ENCODE peak calls at places on chromosomes 2 and 18, in nine cellular contexts. One of them, this sample, is unnamed.

GRCh38 chr2:119826370-119826961 is 66.7 kb downstream of the PTPN4 start:
- DNase-seq in A549: peak
- DNase-seq in CD4-positive, alpha-beta memory T cell: no peak
- DNase-seq in EH: peak
- DNase-seq in kidney epithelial cell: no peak
- DNase-seq in B cell: peak
- DNase-seq in kidney glomerular epithelial cell: no peak
- DNase-seq in NCI-H345: peak
- DNase-seq in left ventricle myocardium inferior: no peak
- DNase-seq in this sample: no peak

GRCh38 chr2:201929627-201930026 is 104.0 kb upstream of the FZD7 start:
- DNase-seq in A549: no peak
- DNase-seq in B cell: no peak
- DNase-seq in EH: no peak
- DNase-seq in CD4-positive, alpha-beta memory T cell: no peak
- DNase-seq in left ventricle myocardium inferior: no peak
- DNase-seq in kidney glomerular epithelial cell: no peak
- DNase-seq in kidney epithelial cell: no peak
- DNase-seq in NCI-H345: peak
- DNase-seq in this sample: no peak

GRCh38 chr2:16117021-16117700 is 176.8 kb downstream of the MYCN start:
- DNase-seq in kidney epithelial cell: no peak
- DNase-seq in kidney glomerular epithelial cell: no peak
- DNase-seq in A549: no peak
- DNase-seq in B cell: no peak
- DNase-seq in left ventricle myocardium inferior: no peak
- DNase-seq in NCI-H345: no peak
- DNase-seq in EH: no peak
- DNase-seq in CD4-positive, alpha-beta memory T cell: no peak
- DNase-seq in this sample: no peak

GRCh38 chr2:203859030-203859854 is 8.3 kb upstream of the CTLA4 start:
- DNase-seq in kidney glomerular epithelial cell: no peak
- DNase-seq in NCI-H345: no peak
- DNase-seq in left ventricle myocardium inferior: no peak
- DNase-seq in kidney epithelial cell: no peak
- DNase-seq in EH: no peak
- DNase-seq in B cell: no peak
- DNase-seq in A549: no peak
- DNase-seq in CD4-positive, alpha-beta memory T cell: no peak
- DNase-seq in this sample: no peak

GRCh38 chr2:149040451-149040850 is 2.0 kb downstream of the LYPD6B start:
- DNase-seq in kidney epithelial cell: no peak
- DNase-seq in B cell: peak
- DNase-seq in kidney glomerular epithelial cell: no peak
- DNase-seq in EH: peak
- DNase-seq in NCI-H345: peak
- DNase-seq in left ventricle myocardium inferior: no peak
- DNase-seq in CD4-positive, alpha-beta memory T cell: no peak
- DNase-seq in A549: peak
- DNase-seq in this sample: no peak

GRCh38 chr2:15711126-15711860 is 119.6 kb downstream of the DDX1 start:
- DNase-seq in B cell: no peak
- DNase-seq in kidney epithelial cell: no peak
- DNase-seq in left ventricle myocardium inferior: no peak
- DNase-seq in EH: no peak
- DNase-seq in kidney glomerular epithelial cell: peak
- DNase-seq in A549: no peak
- DNase-seq in NCI-H345: no peak
- DNase-seq in CD4-positive, alpha-beta memory T cell: no peak
- DNase-seq in this sample: no peak

GRCh38 chr2:219001577-219002394 is 8.6 kb upstream of the CRYBA2 start:
- DNase-seq in NCI-H345: peak
- DNase-seq in left ventricle myocardium inferior: no peak
- DNase-seq in kidney epithelial cell: no peak
- DNase-seq in B cell: peak
- DNase-seq in kidney glomerular epithelial cell: no peak
- DNase-seq in CD4-positive, alpha-beta memory T cell: peak
- DNase-seq in A549: no peak
- DNase-seq in EH: no peak
- DNase-seq in this sample: no peak

GRCh38 chr2:133975135-133975534 is 278.7 kb upstream of the MGAT5 start:
- DNase-seq in NCI-H345: no peak
- DNase-seq in kidney glomerular epithelial cell: no peak
- DNase-seq in EH: no peak
- DNase-seq in kidney epithelial cell: no peak
- DNase-seq in left ventricle myocardium inferior: no peak
- DNase-seq in B cell: no peak
- DNase-seq in CD4-positive, alpha-beta memory T cell: no peak
- DNase-seq in A549: no peak
- DNase-seq in this sample: no peak

GRCh38 chr2:119683717-119684443 is 4.9 kb downstream of the TMEM177 start:
- DNase-seq in kidney glomerular epithelial cell: peak
- DNase-seq in left ventricle myocardium inferior: no peak
- DNase-seq in EH: peak
- DNase-seq in CD4-positive, alpha-beta memory T cell: no peak
- DNase-seq in A549: no peak
- DNase-seq in kidney epithelial cell: peak
- DNase-seq in B cell: no peak
- DNase-seq in NCI-H345: no peak
- DNase-seq in this sample: no peak

GRCh38 chr2:227503433-227504406 is 31.8 kb downstream of the AGFG1 start:
- DNase-seq in kidney epithelial cell: no peak
- DNase-seq in B cell: no peak
- DNase-seq in EH: peak
- DNase-seq in A549: peak
- DNase-seq in left ventricle myocardium inferior: no peak
- DNase-seq in NCI-H345: no peak
- DNase-seq in CD4-positive, alpha-beta memory T cell: no peak
- DNase-seq in kidney glomerular epithelial cell: peak
- DNase-seq in this sample: no peak

GRCh38 chr2:222292738-222293134 is 6.1 kb downstream of the PAX3 start:
- DNase-seq in NCI-H345: no peak
- DNase-seq in kidney epithelial cell: no peak
- DNase-seq in kidney glomerular epithelial cell: no peak
- DNase-seq in left ventricle myocardium inferior: no peak
- DNase-seq in A549: no peak
- DNase-seq in CD4-positive, alpha-beta memory T cell: no peak
- DNase-seq in EH: no peak
- DNase-seq in B cell: no peak
- DNase-seq in this sample: no peak

GRCh38 chr18:25133879-25134278 is 218.1 kb downstream of the ZNF521 start:
- DNase-seq in CD4-positive, alpha-beta memory T cell: no peak
- DNase-seq in NCI-H345: no peak
- DNase-seq in B cell: no peak
- DNase-seq in left ventricle myocardium inferior: no peak
- DNase-seq in kidney epithelial cell: no peak
- DNase-seq in EH: no peak
- DNase-seq in A549: no peak
- DNase-seq in kidney glomerular epithelial cell: no peak
- DNase-seq in this sample: no peak

This sample was measured in HL-60.